ENCODE peak calls at places on chromosome 1, in ten cellular contexts. One of them, this sample, is unnamed.
A peak's percentile ranks its signal among the peaks of the same experiment; 100 is the strongest.

GRCh38 chr1:232938926-232939325 is 11.5 kb upstream of the NTPCR start:
- DNase-seq in transverse colon: no peak
- DNase-seq in IMR-90: no peak
- DNase-seq in breast epithelium: no peak
- DNase-seq in stomach: no peak
- DNase-seq in NB4: no peak
- DNase-seq in esophagus muscularis mucosa: peak; percentile 8
- DNase-seq in endothelial cell of umbilical vein: no peak
- DNase-seq in body of pancreas: no peak
- DNase-seq in ovary: no peak
- DNase-seq in this sample: no peak

GRCh38 chr1:150567717-150568561 is 11.5 kb downstream of the MCL1 start:
- DNase-seq in ovary: peak; percentile 94
- DNase-seq in esophagus muscularis mucosa: no peak
- DNase-seq in body of pancreas: peak; percentile 98
- DNase-seq in IMR-90: peak; percentile 98
- DNase-seq in NB4: no peak
- DNase-seq in breast epithelium: peak; percentile 99
- DNase-seq in stomach: peak; percentile 93
- DNase-seq in endothelial cell of umbilical vein: peak; percentile 98
- DNase-seq in transverse colon: peak; percentile 84
- DNase-seq in this sample: peak; percentile 81

GRCh38 chr1:36851087-36851486 is 183.2 kb downstream of the GRIK3 start:
- DNase-seq in stomach: no peak
- DNase-seq in transverse colon: no peak
- DNase-seq in breast epithelium: no peak
- DNase-seq in endothelial cell of umbilical vein: no peak
- DNase-seq in esophagus muscularis mucosa: no peak
- DNase-seq in ovary: no peak
- DNase-seq in NB4: no peak
- DNase-seq in body of pancreas: no peak
- DNase-seq in IMR-90: no peak
- DNase-seq in this sample: no peak

GRCh38 chr1:183205196-183205781 is 19.2 kb downstream of the LAMC2 start:
- DNase-seq in ovary: no peak
- DNase-seq in esophagus muscularis mucosa: no peak
- DNase-seq in breast epithelium: peak; percentile 41
- DNase-seq in transverse colon: no peak
- DNase-seq in stomach: no peak
- DNase-seq in endothelial cell of umbilical vein: no peak
- DNase-seq in body of pancreas: no peak
- DNase-seq in IMR-90: peak; percentile 89
- DNase-seq in NB4: no peak
- DNase-seq in this sample: no peak

GRCh38 chr1:29991025-29991424 is 732.4 kb downstream of the MATN1 start:
- DNase-seq in stomach: no peak
- DNase-seq in body of pancreas: peak; percentile 37
- DNase-seq in endothelial cell of umbilical vein: no peak
- DNase-seq in breast epithelium: no peak
- DNase-seq in esophagus muscularis mucosa: peak; percentile 70
- DNase-seq in IMR-90: no peak
- DNase-seq in NB4: no peak
- DNase-seq in transverse colon: peak; percentile 20
- DNase-seq in ovary: no peak
- DNase-seq in this sample: no peak

GRCh38 chr1:115501476-115501875 is 140.3 kb upstream of the VANGL1 start:
- DNase-seq in stomach: no peak
- DNase-seq in esophagus muscularis mucosa: no peak
- DNase-seq in breast epithelium: no peak
- DNase-seq in ovary: no peak
- DNase-seq in IMR-90: peak; percentile 18
- DNase-seq in body of pancreas: no peak
- DNase-seq in transverse colon: no peak
- DNase-seq in endothelial cell of umbilical vein: no peak
- DNase-seq in NB4: no peak
- DNase-seq in this sample: no peak

GRCh38 chr1:109802136-109802900 is 38.6 kb upstream of the EPS8L3 start:
- DNase-seq in stomach: peak; percentile 24
- DNase-seq in esophagus muscularis mucosa: no peak
- DNase-seq in NB4: no peak
- DNase-seq in body of pancreas: no peak
- DNase-seq in endothelial cell of umbilical vein: no peak
- DNase-seq in IMR-90: no peak
- DNase-seq in breast epithelium: no peak
- DNase-seq in transverse colon: no peak
- DNase-seq in ovary: peak; percentile 7
- DNase-seq in this sample: no peak

GRCh38 chr1:219900201-219900600 is 28.2 kb downstream of the SLC30A10 start:
- DNase-seq in ovary: no peak
- DNase-seq in IMR-90: no peak
- DNase-seq in transverse colon: no peak
- DNase-seq in breast epithelium: no peak
- DNase-seq in esophagus muscularis mucosa: no peak
- DNase-seq in stomach: no peak
- DNase-seq in body of pancreas: no peak
- DNase-seq in NB4: no peak
- DNase-seq in endothelial cell of umbilical vein: peak; percentile 41
- DNase-seq in this sample: no peak

GRCh38 chr1:192158181-192158580 is at the start of gene RGS18:
- DNase-seq in body of pancreas: peak; percentile 52
- DNase-seq in NB4: peak; percentile 95
- DNase-seq in esophagus muscularis mucosa: no peak
- DNase-seq in IMR-90: peak; percentile 84
- DNase-seq in transverse colon: no peak
- DNase-seq in endothelial cell of umbilical vein: no peak
- DNase-seq in ovary: no peak
- DNase-seq in breast epithelium: no peak
- DNase-seq in stomach: no peak
- DNase-seq in this sample: no peak

GRCh38 chr1:192160186-192160585 is 1.9 kb downstream of the RGS18 start:
- DNase-seq in ovary: no peak
- DNase-seq in IMR-90: peak; percentile 30
- DNase-seq in NB4: peak; percentile 65
- DNase-seq in esophagus muscularis mucosa: no peak
- DNase-seq in body of pancreas: no peak
- DNase-seq in stomach: no peak
- DNase-seq in transverse colon: no peak
- DNase-seq in endothelial cell of umbilical vein: no peak
- DNase-seq in breast epithelium: no peak
- DNase-seq in this sample: no peak

GRCh38 chr1:192161974-192162373 is 3.7 kb downstream of the RGS18 start:
- DNase-seq in breast epithelium: no peak
- DNase-seq in esophagus muscularis mucosa: no peak
- DNase-seq in stomach: no peak
- DNase-seq in IMR-90: no peak
- DNase-seq in body of pancreas: no peak
- DNase-seq in transverse colon: no peak
- DNase-seq in NB4: no peak
- DNase-seq in ovary: no peak
- DNase-seq in endothelial cell of umbilical vein: no peak
- DNase-seq in this sample: no peak

GRCh38 chr1:192159034-192159433 is 772 bp downstream of the RGS18 start:
- DNase-seq in stomach: no peak
- DNase-seq in IMR-90: no peak
- DNase-seq in esophagus muscularis mucosa: no peak
- DNase-seq in transverse colon: no peak
- DNase-seq in body of pancreas: no peak
- DNase-seq in NB4: peak; percentile 50
- DNase-seq in ovary: no peak
- DNase-seq in endothelial cell of umbilical vein: no peak
- DNase-seq in breast epithelium: no peak
- DNase-seq in this sample: no peak

GRCh38 chr1:192159769-192160168 is 1.5 kb downstream of the RGS18 start:
- DNase-seq in esophagus muscularis mucosa: no peak
- DNase-seq in IMR-90: no peak
- DNase-seq in endothelial cell of umbilical vein: peak; percentile 26
- DNase-seq in body of pancreas: no peak
- DNase-seq in stomach: no peak
- DNase-seq in breast epithelium: no peak
- DNase-seq in NB4: peak; percentile 54
- DNase-seq in ovary: no peak
- DNase-seq in transverse colon: no peak
- DNase-seq in this sample: no peak
- H3K4me3 ChIP-seq in esophagus muscularis mucosa: no peak overlapping the region
- H3K4me3 ChIP-seq in IMR-90: no peak overlapping the region
- H3K4me3 ChIP-seq in endothelial cell of umbilical vein: no peak overlapping the region
- H3K4me3 ChIP-seq in body of pancreas: no peak overlapping the region
- H3K4me3 ChIP-seq in stomach: peak overlapping the region; percentile 8
- H3K4me3 ChIP-seq in breast epithelium: no peak overlapping the region
- H3K4me3 ChIP-seq in NB4: peak overlapping the region; percentile 95
- H3K4me3 ChIP-seq in ovary: no peak overlapping the region
- H3K4me3 ChIP-seq in transverse colon: no peak overlapping the region
- H3K4me3 ChIP-seq in this sample: no peak overlapping the region

GRCh38 chr1:117584181-117584580 is 21.7 kb upstream of the TENT5C start:
- DNase-seq in breast epithelium: no peak
- DNase-seq in NB4: no peak
- DNase-seq in ovary: no peak
- DNase-seq in IMR-90: no peak
- DNase-seq in transverse colon: no peak
- DNase-seq in endothelial cell of umbilical vein: no peak
- DNase-seq in esophagus muscularis mucosa: no peak
- DNase-seq in stomach: no peak
- DNase-seq in body of pancreas: no peak
- DNase-seq in this sample: no peak
- TF ChIP-seq POLR2A in breast epithelium: no peak
- TF ChIP-seq POLR2A in NB4: no peak
- TF ChIP-seq POLR2A in ovary: no peak
- TF ChIP-seq POLR2A in IMR-90: no peak
- TF ChIP-seq POLR2A in transverse colon: no peak
- TF ChIP-seq POLR2A in endothelial cell of umbilical vein: no peak
- TF ChIP-seq POLR2A in esophagus muscularis mucosa: no peak
- TF ChIP-seq POLR2A in stomach: no peak
- TF ChIP-seq POLR2A in body of pancreas: no peak
- TF ChIP-seq POLR2A in this sample: no peak

GRCh38 chr1:99005537-99005942 is 879 bp upstream of the PLPPR5 start:
- DNase-seq in NB4: no peak
- DNase-seq in ovary: no peak
- DNase-seq in IMR-90: no peak
- DNase-seq in breast epithelium: no peak
- DNase-seq in stomach: no peak
- DNase-seq in transverse colon: no peak
- DNase-seq in body of pancreas: no peak
- DNase-seq in esophagus muscularis mucosa: no peak
- DNase-seq in endothelial cell of umbilical vein: no peak
- DNase-seq in this sample: no peak

GRCh38 chr1:99007366-99007765 is 2.7 kb upstream of the PLPPR5 start:
- DNase-seq in body of pancreas: no peak
- DNase-seq in stomach: no peak
- DNase-seq in esophagus muscularis mucosa: no peak
- DNase-seq in ovary: no peak
- DNase-seq in transverse colon: no peak
- DNase-seq in breast epithelium: no peak
- DNase-seq in endothelial cell of umbilical vein: no peak
- DNase-seq in IMR-90: no peak
- DNase-seq in NB4: no peak
- DNase-seq in this sample: no peak

GRCh38 chr1:99005142-99005491 is 456 bp upstream of the PLPPR5 start:
- DNase-seq in transverse colon: no peak
- DNase-seq in breast epithelium: no peak
- DNase-seq in ovary: no peak
- DNase-seq in endothelial cell of umbilical vein: no peak
- DNase-seq in body of pancreas: no peak
- DNase-seq in IMR-90: no peak
- DNase-seq in esophagus muscularis mucosa: no peak
- DNase-seq in NB4: no peak
- DNase-seq in stomach: no peak
- DNase-seq in this sample: no peak

GRCh38 chr1:99003911-99004269 is 771 bp downstream of the PLPPR5 start:
- DNase-seq in stomach: no peak
- DNase-seq in breast epithelium: no peak
- DNase-seq in IMR-90: no peak
- DNase-seq in body of pancreas: no peak
- DNase-seq in esophagus muscularis mucosa: no peak
- DNase-seq in ovary: no peak
- DNase-seq in endothelial cell of umbilical vein: no peak
- DNase-seq in NB4: no peak
- DNase-seq in transverse colon: no peak
- DNase-seq in this sample: no peak

DNA sequence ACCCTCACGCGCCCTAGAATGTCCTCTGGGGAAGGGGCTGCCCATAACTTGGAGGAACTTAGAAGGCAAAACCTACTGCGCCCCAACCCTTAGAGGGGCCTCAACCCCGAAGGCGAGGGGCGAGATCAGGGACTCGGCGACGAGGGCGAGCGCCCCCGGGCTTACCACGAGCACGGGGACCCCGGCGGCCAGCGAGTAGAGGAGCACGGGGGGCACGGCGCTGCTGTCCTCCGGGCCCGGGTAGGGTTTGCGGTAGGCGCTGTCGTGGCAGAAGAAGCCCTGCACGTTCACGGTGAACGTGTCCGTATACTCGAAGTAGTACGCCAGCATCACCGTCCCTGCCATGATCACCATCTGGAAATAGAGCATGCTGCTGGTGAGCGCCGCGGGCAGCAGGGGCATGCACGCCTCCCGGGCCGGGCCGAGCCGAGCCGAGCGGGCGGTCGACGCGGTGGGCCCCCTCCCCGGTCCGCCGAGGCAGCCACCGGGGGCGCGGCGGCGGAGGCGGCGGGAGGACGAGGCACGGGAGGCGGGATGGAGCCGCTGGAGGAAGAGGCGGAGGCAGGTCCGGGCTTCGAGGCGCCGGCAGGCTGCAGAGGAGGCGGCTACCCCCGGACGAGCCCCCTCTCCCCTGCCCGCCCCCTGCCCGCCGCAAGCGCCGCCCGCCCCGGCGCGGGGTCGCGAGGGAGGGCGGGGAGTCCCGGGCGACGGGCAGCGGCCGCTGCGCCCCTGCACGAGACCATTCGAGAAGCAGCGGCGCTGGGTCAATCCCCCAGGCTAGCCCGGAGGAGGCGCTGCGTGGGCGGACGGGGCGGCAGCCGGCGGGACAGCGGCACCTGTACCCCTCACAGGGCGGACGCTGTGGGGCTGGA is at the start of gene PLPPR5:
- DNase-seq in NB4: no peak
- DNase-seq in body of pancreas: no peak
- DNase-seq in transverse colon: no peak
- DNase-seq in breast epithelium: no peak
- DNase-seq in IMR-90: peak; percentile 19
- DNase-seq in endothelial cell of umbilical vein: peak; percentile 12
- DNase-seq in esophagus muscularis mucosa: no peak
- DNase-seq in stomach: no peak
- DNase-seq in ovary: no peak
- DNase-seq in this sample: peak; percentile 48
- H3K4me3 ChIP-seq in NB4: no peak within 1 kb of the TSS
- H3K4me3 ChIP-seq in body of pancreas: no peak within 1 kb of the TSS
- H3K4me3 ChIP-seq in transverse colon: no peak within 1 kb of the TSS
- H3K4me3 ChIP-seq in breast epithelium: peak within 1 kb of the TSS; percentile 45
- H3K4me3 ChIP-seq in IMR-90: peak within 1 kb of the TSS; percentile 24
- H3K4me3 ChIP-seq in endothelial cell of umbilical vein: peak within 1 kb of the TSS; percentile 40
- H3K4me3 ChIP-seq in esophagus muscularis mucosa: peak within 1 kb of the TSS; percentile 58
- H3K4me3 ChIP-seq in stomach: peak within 1 kb of the TSS; percentile 55
- H3K4me3 ChIP-seq in ovary: no peak within 1 kb of the TSS
- H3K4me3 ChIP-seq in this sample: peak within 1 kb of the TSS; percentile 39

GRCh38 chr1:145961109-145961424 is 3.2 kb upstream of the LIX1L start:
- DNase-seq in NB4: no peak
- DNase-seq in IMR-90: no peak
- DNase-seq in body of pancreas: no peak
- DNase-seq in breast epithelium: no peak
- DNase-seq in esophagus muscularis mucosa: no peak
- DNase-seq in endothelial cell of umbilical vein: no peak
- DNase-seq in ovary: peak; percentile 29
- DNase-seq in transverse colon: no peak
- DNase-seq in stomach: no peak
- DNase-seq in this sample: no peak

GRCh38 chr1:145961425-145962156 is 2.8 kb downstream of the ANKRD34A start:
- DNase-seq in endothelial cell of umbilical vein: no peak
- DNase-seq in breast epithelium: no peak
- DNase-seq in body of pancreas: no peak
- DNase-seq in stomach: no peak
- DNase-seq in ovary: peak; percentile 69
- DNase-seq in transverse colon: peak; percentile 63
- DNase-seq in NB4: peak; percentile 34
- DNase-seq in esophagus muscularis mucosa: no peak
- DNase-seq in IMR-90: no peak
- DNase-seq in this sample: peak; percentile 67

GRCh38 chr1:145959957-145960467 is 2.2 kb upstream of the LIX1L start:
- DNase-seq in breast epithelium: no peak
- DNase-seq in endothelial cell of umbilical vein: no peak
- DNase-seq in esophagus muscularis mucosa: no peak
- DNase-seq in transverse colon: no peak
- DNase-seq in stomach: no peak
- DNase-seq in ovary: no peak
- DNase-seq in IMR-90: no peak
- DNase-seq in NB4: no peak
- DNase-seq in body of pancreas: no peak
- DNase-seq in this sample: no peak

GRCh38 chr1:145959333-145959732 is 1.5 kb upstream of the LIX1L start:
- DNase-seq in breast epithelium: no peak
- DNase-seq in stomach: no peak
- DNase-seq in IMR-90: no peak
- DNase-seq in NB4: peak; percentile 25
- DNase-seq in endothelial cell of umbilical vein: no peak
- DNase-seq in esophagus muscularis mucosa: no peak
- DNase-seq in transverse colon: no peak
- DNase-seq in ovary: no peak
- DNase-seq in body of pancreas: no peak
- DNase-seq in this sample: no peak

DNA sequence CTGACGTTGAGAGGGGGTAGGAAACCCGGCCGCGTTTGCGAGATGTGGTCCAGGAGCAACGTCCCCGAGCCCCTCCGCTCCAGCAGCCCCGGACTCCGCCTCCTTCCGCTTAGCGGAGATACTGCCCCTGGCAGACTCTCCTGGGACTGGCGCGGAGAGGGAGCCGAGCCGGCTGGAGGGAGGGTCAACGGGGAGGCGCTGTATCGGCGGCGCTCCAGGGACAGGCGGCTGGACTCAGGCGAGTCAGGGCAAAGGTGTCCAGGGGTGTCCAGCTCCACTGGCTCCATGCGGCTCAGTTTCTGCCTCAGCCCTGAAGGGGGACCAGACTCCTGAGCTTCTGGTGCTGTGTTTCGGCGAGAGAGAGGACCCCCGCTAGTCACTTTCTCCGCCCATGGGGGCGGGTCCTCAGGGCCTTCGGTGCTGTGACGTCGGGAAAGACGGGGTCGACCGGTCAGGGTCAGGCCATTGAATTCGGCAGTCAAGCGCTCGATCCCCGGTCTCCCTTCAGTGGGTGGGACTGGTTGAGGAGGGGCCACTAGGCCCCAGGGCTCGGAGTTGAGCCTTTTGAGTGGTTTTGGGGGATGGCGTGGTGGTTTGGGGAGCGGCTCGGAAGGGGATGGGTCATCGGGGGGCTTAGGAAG is 2.8 kb upstream of the LIX1L start:
- DNase-seq in endothelial cell of umbilical vein: peak; percentile 72
- DNase-seq in breast epithelium: peak; percentile 55
- DNase-seq in stomach: peak; percentile 70
- DNase-seq in NB4: peak; percentile 87
- DNase-seq in esophagus muscularis mucosa: no peak
- DNase-seq in ovary: peak; percentile 90
- DNase-seq in body of pancreas: peak; percentile 77
- DNase-seq in IMR-90: peak; percentile 51
- DNase-seq in transverse colon: peak; percentile 77
- DNase-seq in this sample: peak; percentile 94
- TF ChIP-seq POLR2A in endothelial cell of umbilical vein: no peak
- TF ChIP-seq POLR2A in breast epithelium: peak; percentile 43
- TF ChIP-seq POLR2A in stomach: no peak
- TF ChIP-seq POLR2A in NB4: peak; percentile 67
- TF ChIP-seq POLR2A in esophagus muscularis mucosa: peak; percentile 39
- TF ChIP-seq POLR2A in ovary: peak; percentile 85
- TF ChIP-seq POLR2A in body of pancreas: peak; percentile 68
- TF ChIP-seq POLR2A in IMR-90: peak; percentile 37
- TF ChIP-seq POLR2A in transverse colon: peak; percentile 59
- TF ChIP-seq POLR2A in this sample: peak; percentile 86

This sample was measured in heart left ventricle.